ENCODE peak calls at places on chromosomes 16 and 17, in seven cellular contexts. B is RCC 7860, J is NCI-H1436 treated with DMSO at 0.1 percent for 48 hours, K is HEK293T, H is AG04450, G is upper lobe of left lung, F is T-helper 9 cell. L is an unnamed sample.
A peak's percentile ranks its signal among the peaks of the same experiment; 100 is the strongest.

GRCh38 chr17:37106049-37106448 is 157.3 kb downstream of the AATF start:
- DNase-seq in B (no peak), J (no peak), K (no peak), H (no peak), G (no peak), F (no peak), L (no peak)

GRCh38 chr16:27347930-27348685 is 34.3 kb downstream of the IL4R start:
- DNase-seq in B (no peak), J (no peak), K (no peak), H (no peak), G (no peak), F (no peak), L (no peak)

GRCh38 chr17:30113213-30113612 is 3.4 kb upstream of the NSRP1 start:
- DNase-seq in B (peak; percentile 27), J (no peak), K (no peak), H (no peak), G (no peak), F (no peak), L (peak; percentile 15)

GRCh38 chr17:71792966-71793365 is 327.9 kb upstream of the SOX9 start:
- DNase-seq in B (no peak), J (no peak), K (no peak), H (peak; percentile 39), G (no peak), F (no peak), L (no peak)

GRCh38 chr17:60305141-60305540 is 86.8 kb downstream of the USP32 start:
- DNase-seq in B (no peak), J (no peak), K (no peak), H (no peak), G (no peak), F (no peak), L (peak; percentile 67)

GRCh38 chr17:80501739-80502577 is 25.6 kb upstream of the NPTX1 start:
- DNase-seq in B (peak; percentile 31), J (no peak), K (no peak), H (no peak), G (no peak), F (no peak), L (no peak)

GRCh38 chr17:63881935-63882601 is at the start of gene GH2:
- DNase-seq in B (peak; percentile 27), J (peak; percentile 3), K (peak; percentile 86), H (no peak), G (no peak), F (peak; percentile 50), L (peak; percentile 33)

GRCh38 chr16:87123356-87124001 is 193.7 kb downstream of the C16orf95 start:
- DNase-seq in B (peak; percentile 63), J (no peak), K (no peak), H (no peak), G (peak; percentile 40), F (no peak), L (no peak)

GRCh38 chr16:56269824-56270684 is 78.8 kb downstream of the GNAO1 start:
- DNase-seq in B (peak; percentile 40), J (no peak), K (no peak), H (peak; percentile 42), G (no peak), F (no peak), L (peak; percentile 29)

GRCh38 chr16:57023541-57024249 is 34.3 kb downstream of the NLRC5 start:
- DNase-seq in B (no peak), J (no peak), K (no peak), H (no peak), G (no peak), F (peak; percentile 73), L (no peak)

GRCh38 chr17:17724307-17724921 is 43.2 kb downstream of the RAI1 start:
- DNase-seq in B (no peak), J (no peak), K (peak; percentile 44), H (no peak), G (peak; percentile 85), F (no peak), L (no peak)

GRCh38 chr17:10360578-10360977 is 12.2 kb downstream of the MYH13 start:
- DNase-seq in B (no peak), J (no peak), K (no peak), H (no peak), G (no peak), F (no peak), L (no peak)

GRCh38 chr17:28726396-28726911 is 421 bp upstream of the TLCD1 start:
- DNase-seq in B (no peak), J (no peak), K (no peak), H (no peak), G (no peak), F (peak; percentile 59), L (peak; percentile 74)

GRCh38 chr16:85126731-85127662 is 14.7 kb upstream of the CIBAR2 start:
- DNase-seq in B (no peak), J (no peak), K (peak; percentile 47), H (peak; percentile 81), G (peak; percentile 69), F (no peak), L (no peak)

GRCh38 chr17:6101706-6102105 is 31.5 kb downstream of the WSCD1 start:
- DNase-seq in B (no peak), J (no peak), K (no peak), H (no peak), G (no peak), F (no peak), L (no peak)

L was measured in small intestine.